ENCODE peak calls at places on chromosomes 5 and 9, in ten cellular contexts. H is esophagus squamous epithelium, Q is RWPE1, D is WTC11, N is epithelial cell of esophagus, Z is Calu3, J is Peyer's patch, F is mammary epithelial cell, G is cardiac muscle cell, A is psoas muscle. E is an unnamed sample.
A peak's percentile ranks its signal among the peaks of the same experiment; 100 is the strongest.

GRCh38 chr5:146867996-146868708 is 10.4 kb downstream of the PPP2R2B start:
- DNase-seq in H (no peak), Q (no peak), D (no peak), N (no peak), Z (no peak), J (no peak), F (no peak), G (no peak), A (no peak), E (no peak)

GRCh38 chr5:124735169-124735858 is 11.1 kb downstream of the ZNF608 start:
- DNase-seq in H (no peak), Q (no peak), D (peak; percentile 71), N (no peak), Z (no peak), J (no peak), F (no peak), G (peak; percentile 55), A (peak; percentile 61), E (no peak)

GRCh38 chr9:4887556-4887955 is 94.8 kb downstream of the RCL1 start:
- DNase-seq in H (no peak), Q (peak; percentile 18), D (no peak), N (peak; percentile 83), Z (no peak), J (no peak), F (peak; percentile 44), G (peak; percentile 74), A (no peak), E (no peak)

GRCh38 chr9:18857769-18858168 is 175.2 kb downstream of the SAXO1 start:
- DNase-seq in H (no peak), Q (no peak), D (no peak), N (peak; percentile 6), Z (no peak), J (no peak), F (no peak), G (peak; percentile 70), A (no peak), E (no peak)

GRCh38 chr9:93898026-93898425 is 57.1 kb downstream of the BARX1 start:
- DNase-seq in H (no peak), Q (no peak), D (no peak), N (no peak), Z (no peak), J (peak; percentile 14), F (no peak), G (no peak), A (no peak), E (no peak)

GRCh38 chr5:148342371-148343048 is 7.2 kb downstream of the SPINK9 start:
- DNase-seq in H (no peak), Q (no peak), D (no peak), N (peak; percentile 53), Z (no peak), J (no peak), F (no peak), G (no peak), A (no peak), E (no peak)

GRCh38 chr5:134547579-134547978 is 22.1 kb downstream of the JADE2 start:
- DNase-seq in H (no peak), Q (peak; percentile 75), D (no peak), N (peak; percentile 69), Z (no peak), J (no peak), F (peak; percentile 29), G (peak; percentile 88), A (peak; percentile 81), E (no peak)

GRCh38 chr5:134106991-134107701 is 7.3 kb upstream of the TCF7 start:
- DNase-seq in H (no peak), Q (no peak), D (no peak), N (no peak), Z (no peak), J (no peak), F (no peak), G (no peak), A (peak; percentile 42), E (no peak)

GRCh38 chr5:17217421-17218352 is at the start of gene BASP1:
- DNase-seq in H (no peak), Q (peak; percentile 78), D (peak; percentile 81), N (peak; percentile 84), Z (no peak), J (peak; percentile 90), F (peak; percentile 65), G (peak; percentile 91), A (peak; percentile 80), E (no peak)

GRCh38 chr9:22863736-22864135 is 417.1 kb downstream of the DMRTA1 start:
- DNase-seq in H (no peak), Q (no peak), D (no peak), N (no peak), Z (no peak), J (no peak), F (no peak), G (no peak), A (peak; percentile 10), E (no peak)

GRCh38 chr5:113425909-113426308 is 8.9 kb downstream of the TSSK1B start:
- DNase-seq in H (no peak), Q (no peak), D (no peak), N (no peak), Z (no peak), J (no peak), F (peak; percentile 27), G (peak; percentile 2), A (no peak), E (no peak)

GRCh38 chr9:133199648-133200321 is 9.3 kb downstream of the OBP2B start:
- DNase-seq in H (no peak), Q (peak; percentile 70), D (peak; percentile 34), N (no peak), Z (no peak), J (no peak), F (no peak), G (no peak), A (peak; percentile 76), E (no peak)

GRCh38 chr9:115115117-115115880 is 2.7 kb downstream of the TNC start:
- DNase-seq in H (no peak), Q (peak; percentile 36), D (no peak), N (peak; percentile 67), Z (no peak), J (no peak), F (peak; percentile 58), G (no peak), A (no peak), E (no peak)

GRCh38 chr5:172958268-172959046 is 767 bp upstream of the RPL26L1 start:
- DNase-seq in H (peak; percentile 20), Q (peak; percentile 95), D (peak; percentile 63), N (peak; percentile 72), Z (peak; percentile 71), J (peak; percentile 86), F (peak; percentile 37), G (peak; percentile 73), A (peak; percentile 71), E (no peak)

GRCh38 chr9:4739587-4740372 is 1.2 kb downstream of the AK3 start:
- DNase-seq in H (no peak), Q (no peak), D (no peak), N (peak; percentile 34), Z (no peak), J (peak; percentile 62), F (peak; percentile 23), G (peak; percentile 17), A (no peak), E (no peak)

GRCh38 chr5:39367711-39368110 is 3.4 kb upstream of the C9 start:
- DNase-seq in H (no peak), Q (no peak), D (no peak), N (no peak), Z (no peak), J (no peak), F (no peak), G (no peak), A (no peak), E (no peak)

GRCh38 chr5:39370555-39371366 is 6.5 kb upstream of the C9 start:
- DNase-seq in H (no peak), Q (no peak), D (no peak), N (no peak), Z (no peak), J (peak; percentile 58), F (no peak), G (no peak), A (no peak), E (no peak)

GRCh38 chr5:39371367-39371635 is 7.0 kb upstream of the C9 start:
- DNase-seq in H (no peak), Q (no peak), D (no peak), N (no peak), Z (no peak), J (no peak), F (no peak), G (no peak), A (no peak), E (no peak)

GRCh38 chr5:39373797-39374196 is 9.5 kb upstream of the C9 start:
- DNase-seq in H (no peak), Q (no peak), D (no peak), N (no peak), Z (no peak), J (no peak), F (no peak), G (no peak), A (no peak), E (no peak)

GRCh38 chr5:39369123-39369815 is 5.0 kb upstream of the C9 start:
- DNase-seq in H (no peak), Q (no peak), D (no peak), N (no peak), Z (no peak), J (no peak), F (no peak), G (no peak), A (no peak), E (no peak)
- TF ChIP-seq CTCF in H (no peak), Q (no peak), D (no peak), N (no peak), Z (no peak), J (no peak), F (no peak), G (no peak), A (no peak), E (no peak)

GRCh38 chr5:73901455-73901854 is 275.5 kb downstream of the ARHGEF28 start:
- DNase-seq in H (no peak), Q (peak; percentile 30), D (no peak), N (peak; percentile 14), Z (peak; percentile 55), J (no peak), F (no peak), G (no peak), A (no peak), E (no peak)
- TF ChIP-seq CTCF in H (no peak), Q (peak; percentile 49), D (no peak), N (peak; percentile 26), Z (peak; percentile 21), J (no peak), F (peak; percentile 32), G (no peak), A (no peak), E (no peak)

DNA sequence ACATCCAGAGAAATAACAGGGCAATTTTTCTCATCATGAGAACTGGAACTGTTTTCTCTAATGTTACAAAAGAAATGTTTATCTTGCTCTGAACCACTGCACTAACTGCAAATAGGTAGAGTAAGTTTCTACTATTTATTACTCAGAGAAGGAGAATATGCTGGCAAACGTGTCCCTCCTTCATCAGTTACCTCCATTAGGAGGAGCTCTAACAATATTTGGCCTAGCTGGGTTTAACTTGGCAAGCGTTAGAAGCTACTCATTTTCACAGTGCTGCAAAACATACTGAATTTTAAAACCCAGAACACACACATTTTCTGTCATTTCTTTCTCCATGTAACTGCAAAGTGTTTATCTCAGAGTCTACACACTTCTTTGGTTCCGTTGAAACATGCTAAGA is 101.0 kb upstream of the GABRG2 start:
- DNase-seq in H (no peak), Q (peak; percentile 5), D (no peak), N (peak; percentile 9), Z (no peak), J (no peak), F (no peak), G (no peak), A (no peak), E (no peak)
- TF ChIP-seq CTCF in H (no peak), Q (peak; percentile 19), D (no peak), N (peak; percentile 36), Z (no peak), J (no peak), F (peak; percentile 57), G (no peak), A (no peak), E (no peak)

GRCh38 chr9:35161713-35162604 is at the start of gene UNC13B:
- DNase-seq in H (peak; percentile 55), Q (peak; percentile 99), D (peak; percentile 94), N (peak; percentile 94), Z (peak; percentile 95), J (peak; percentile 97), F (peak; percentile 91), G (peak; percentile 97), A (peak; percentile 97), E (peak; percentile 89)
- TF ChIP-seq CTCF in H (no peak), Q (no peak), D (no peak), N (peak; percentile 9), Z (no peak), J (peak; percentile 31), F (peak; percentile 28), G (peak; percentile 14), A (peak; percentile 19), E (no peak)